ENCODE peak calls at places on chromosome 22, in seven cellular contexts. E is SK-N-SH, O is H1, J is K562, C is HCT116, M is HepG2, L is GM12878. B is an unnamed sample.

GRCh38 chr22:46652930-46653331 is 32.7 kb downstream of the GRAMD4 start:
- DNase-seq in L (no peak), E (no peak), M (peak; percentile 62), J (no peak), C (no peak), O (no peak), B (no peak)

GRCh38 chr22:28874816-28875320 is 8.5 kb upstream of the ZNRF3 start:
- DNase-seq in J (no peak), E (no peak), C (no peak), O (no peak), M (no peak), L (no peak), B (no peak)

GRCh38 chr22:39469326-39469680 is 12.5 kb downstream of the MGAT3 start:
- DNase-seq in L (no peak), O (no peak), C (no peak), J (no peak), M (no peak), E (no peak), B (no peak)

GRCh38 chr22:35175392-35175791 is 81.9 kb upstream of the HMGXB4 start:
- DNase-seq in J (no peak), L (no peak), O (no peak), C (no peak), E (no peak), M (no peak), B (no peak)

GRCh38 chr22:46464701-46465347 is 72.6 kb downstream of the CELSR1 start:
- DNase-seq in E (no peak), O (no peak), L (no peak), J (no peak), C (no peak), M (no peak), B (no peak)

GRCh38 chr22:28992565-28993326 is 68.9 kb downstream of the C22orf31 start:
- DNase-seq in L (no peak), E (no peak), J (no peak), O (no peak), C (no peak), M (no peak), B (no peak)

GRCh38 chr22:27574651-27575050 is 226.9 kb downstream of the MN1 start:
- DNase-seq in E (no peak), M (no peak), C (no peak), O (no peak), J (no peak), L (no peak), B (no peak)

GRCh38 chr22:50702821-50703725 is 30.4 kb downstream of the SHANK3 start:
- DNase-seq in M (no peak), E (no peak), C (no peak), L (no peak), J (peak; percentile 21), O (no peak), B (no peak)

GRCh38 chr22:45890351-45890635 is 86.7 kb downstream of the WNT7B start:
- DNase-seq in E (no peak), M (no peak), C (no peak), O (no peak), L (no peak), J (no peak), B (no peak)

GRCh38 chr22:50161508-50162390 is 8.8 kb upstream of the PANX2 start:
- DNase-seq in O (no peak), M (no peak), C (no peak), J (no peak), L (no peak), E (no peak), B (no peak)

GRCh38 chr22:35218079-35218478 is 39.2 kb upstream of the HMGXB4 start:
- DNase-seq in L (no peak), J (no peak), M (no peak), C (no peak), E (no peak), O (no peak), B (no peak)

GRCh38 chr22:20965104-20965887 is 1.8 kb upstream of the AIFM3 start:
- DNase-seq in M (no peak), J (peak; percentile 97), C (no peak), O (no peak), E (peak; percentile 79), L (no peak), B (no peak)

DNA sequence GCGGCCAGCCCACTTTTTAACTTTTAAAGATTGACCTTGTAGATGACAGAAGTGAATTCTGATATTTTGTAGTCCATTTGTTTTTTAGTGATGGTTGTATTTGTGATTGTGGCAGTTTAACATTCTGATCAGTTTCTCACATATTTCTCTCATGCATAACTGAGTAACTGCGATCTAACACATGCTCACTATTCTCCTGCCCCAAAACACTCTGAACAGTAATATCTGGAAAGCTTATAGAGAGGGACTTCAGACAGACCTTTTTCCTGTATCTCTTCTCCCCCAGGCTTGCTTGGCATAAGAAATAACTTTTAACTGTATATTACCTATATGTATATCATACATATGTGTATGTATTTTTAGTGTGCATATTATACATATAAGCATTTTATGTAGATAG is 37.3 kb upstream of the MYO18B start:
- DNase-seq in O (no peak), L (peak; percentile 12), E (no peak), C (no peak), M (no peak), J (no peak), B (no peak)
- H3K36me3 ChIP-seq in O (no peaks in the 10 kb centered on the region), L (peaks cover 7% of the 10 kb centered on the region), E (no peaks in the 10 kb centered on the region), C (no peaks in the 10 kb centered on the region), M (peaks cover 16% of the 10 kb centered on the region), J (no peaks in the 10 kb centered on the region), B (no peaks in the 10 kb centered on the region)

DNA sequence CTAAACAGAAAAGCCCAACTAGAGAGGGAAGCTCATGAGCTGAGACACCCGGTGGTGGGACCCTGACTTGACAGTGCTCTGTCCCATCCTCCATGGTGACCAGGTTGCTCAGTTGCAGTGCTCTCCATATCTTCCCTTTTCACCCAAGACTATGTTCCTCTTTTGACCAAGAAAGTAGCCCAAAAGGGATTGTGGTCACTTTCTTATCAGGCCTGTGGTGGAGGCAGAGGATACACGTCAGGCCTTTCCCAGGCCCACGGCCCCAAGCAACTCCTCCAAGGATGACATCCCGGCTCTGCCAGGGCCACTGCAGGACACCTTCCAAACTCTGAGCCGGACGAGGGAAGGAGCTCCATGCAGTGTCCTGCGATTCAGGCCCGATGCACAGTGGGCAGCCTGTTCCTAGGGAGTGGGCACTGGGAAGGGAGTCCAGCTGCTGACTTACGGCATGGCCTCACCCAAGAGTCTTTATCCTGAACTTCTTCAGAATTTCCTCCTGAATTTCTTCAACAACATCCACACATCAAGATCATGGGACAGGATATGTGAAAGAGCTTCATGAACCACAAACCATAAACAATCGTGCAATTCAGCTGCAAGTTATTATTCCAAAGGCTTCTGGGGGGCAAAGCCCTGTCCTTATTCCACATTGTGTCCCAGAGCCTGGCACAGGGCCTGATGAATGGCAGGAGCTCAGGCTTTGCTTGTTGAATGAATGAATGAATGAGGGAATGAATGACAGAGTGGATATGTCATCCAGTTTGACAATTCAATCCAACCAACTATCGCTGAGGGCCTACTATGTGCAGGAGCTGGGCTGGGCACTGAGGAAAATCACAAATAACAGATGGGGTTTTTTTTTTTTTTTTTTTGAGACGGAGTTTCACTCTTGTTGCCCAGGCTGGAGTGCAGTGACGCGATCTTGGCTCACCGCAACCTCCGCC is 36.0 kb upstream of the MYH9 start:
- DNase-seq in J (peak; percentile 49), L (no peak), O (no peak), E (no peak), M (no peak), C (no peak), B (no peak)
- TF ChIP-seq CTCF in J (peak; percentile 11), L (no peak), O (no peak), E (no peak), M (no peak), C (no peak), B (no peak)

DNA sequence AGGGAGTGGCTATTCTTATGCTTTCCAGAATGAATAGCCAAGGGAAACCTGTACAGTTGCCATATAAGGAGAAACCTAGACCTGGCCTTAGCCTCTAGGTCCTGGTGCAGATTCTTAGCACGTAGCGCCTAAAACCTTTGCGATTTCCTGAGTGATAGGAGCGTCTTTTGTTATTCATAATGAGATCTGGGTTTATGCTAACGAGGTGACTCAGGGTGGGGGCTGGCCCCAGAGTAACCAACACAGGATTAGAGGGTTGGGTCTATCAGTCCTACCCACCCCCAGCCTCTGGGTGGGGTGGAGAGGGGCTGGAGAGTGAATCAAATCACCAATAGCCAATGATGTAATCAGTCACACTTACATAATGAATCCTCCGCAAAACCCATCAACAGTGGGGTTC is 73.4 kb upstream of the PARVG start:
- DNase-seq in E (no peak), L (no peak), O (peak; percentile 46), C (no peak), M (no peak), J (no peak), B (no peak)
- TF ChIP-seq MAX in E (no peak), L (no peak), O (no peak), C (no peak), M (no peak), J (no peak), B (no peak)

GRCh38 chr22:41274856-41275255 is 11.1 kb downstream of the RANGAP1 start:
- DNase-seq in J (no peak), L (no peak), M (no peak), O (no peak), E (no peak), C (no peak), B (no peak)

GRCh38 chr22:41267958-41268357 is 18.0 kb downstream of the RANGAP1 start:
- DNase-seq in J (no peak), O (no peak), C (no peak), L (no peak), E (no peak), M (no peak), B (no peak)

GRCh38 chr22:41273128-41273527 is 12.9 kb downstream of the RANGAP1 start:
- DNase-seq in M (no peak), L (no peak), O (no peak), E (no peak), J (no peak), C (no peak), B (no peak)

GRCh38 chr22:41271787-41272186 is 14.2 kb downstream of the RANGAP1 start:
- DNase-seq in J (no peak), M (no peak), L (no peak), O (no peak), C (no peak), E (no peak), B (no peak)
- H3K36me3 ChIP-seq in J (peaks cover 75% of the 10 kb centered on the region), M (peaks cover 73% of the 10 kb centered on the region), L (peaks cover 13% of the 10 kb centered on the region), O (peaks cover 84% of the 10 kb centered on the region), C (peaks cover 50% of the 10 kb centered on the region), E (peaks cover 6% of the 10 kb centered on the region), B (peaks cover 27% of the 10 kb centered on the region)

GRCh38 chr22:22702159-22702873 is 57.9 kb downstream of the GGTLC2 start:
- DNase-seq in M (no peak), E (no peak), L (no peak), O (no peak), J (no peak), C (no peak), B (no peak)
- TF ChIP-seq CTCF in M (peak; percentile 58), E (no peak), L (peak; percentile 18), O (peak; percentile 37), J (peak; percentile 93), C (peak; percentile 11), B (no peak)

GRCh38 chr22:23831261-23831660 is 7.5 kb downstream of the DERL3 start:
- DNase-seq in E (no peak), C (no peak), J (no peak), M (no peak), O (no peak), L (no peak), B (no peak)
- TF ChIP-seq MAX in E (no peak), C (no peak), J (no peak), M (no peak), O (no peak), L (no peak), B (no peak)

GRCh38 chr22:30230330-30230729 is 16.2 kb downstream of the LIF start:
- DNase-seq in O (no peak), C (no peak), E (no peak), J (no peak), L (no peak), M (no peak), B (no peak)
- H3K36me3 ChIP-seq in O (no peaks in the 10 kb centered on the region), C (no peaks in the 10 kb centered on the region), E (no peaks in the 10 kb centered on the region), J (no peaks in the 10 kb centered on the region), L (no peaks in the 10 kb centered on the region), M (no peaks in the 10 kb centered on the region), B (no peaks in the 10 kb centered on the region)